ENCODE peak calls at places on chromosomes 6 and 20, in seven cellular contexts. One of them, this sample, is unnamed.
A peak's percentile ranks its signal among the peaks of the same experiment; 100 is the strongest.

GRCh38 chr6:40947876-40948514 is 91.0 kb downstream of the UNC5CL start:
- DNase-seq in mesendoderm: peak; percentile 43
- DNase-seq in trophoblast cell: no peak
- DNase-seq in H1: no peak
- DNase-seq in H9: peak; percentile 36
- DNase-seq in IMR-90: peak; percentile 90
- DNase-seq in neuronal stem cell: no peak
- DNase-seq in this sample: peak; percentile 77

GRCh38 chr6:44679906-44680698 is 292.6 kb downstream of the CDC5L start:
- DNase-seq in mesendoderm: no peak
- DNase-seq in trophoblast cell: no peak
- DNase-seq in H1: no peak
- DNase-seq in H9: peak; percentile 6
- DNase-seq in IMR-90: no peak
- DNase-seq in neuronal stem cell: no peak
- DNase-seq in this sample: no peak

GRCh38 chr6:166638566-166638965 is 11.5 kb upstream of the RPS6KA2 start:
- DNase-seq in mesendoderm: no peak
- DNase-seq in trophoblast cell: no peak
- DNase-seq in H1: no peak
- DNase-seq in H9: no peak
- DNase-seq in IMR-90: no peak
- DNase-seq in neuronal stem cell: no peak
- DNase-seq in this sample: no peak

GRCh38 chr20:58331961-58332551 is 22.5 kb downstream of the RAB22A start:
- DNase-seq in mesendoderm: peak; percentile 14
- DNase-seq in trophoblast cell: no peak
- DNase-seq in H1: no peak
- DNase-seq in H9: no peak
- DNase-seq in IMR-90: no peak
- DNase-seq in neuronal stem cell: no peak
- DNase-seq in this sample: no peak

GRCh38 chr6:149300563-149300962 is 16.9 kb upstream of the TAB2 start:
- DNase-seq in mesendoderm: no peak
- DNase-seq in trophoblast cell: no peak
- DNase-seq in H1: no peak
- DNase-seq in H9: no peak
- DNase-seq in IMR-90: no peak
- DNase-seq in neuronal stem cell: no peak
- DNase-seq in this sample: no peak

GRCh38 chr20:57660510-57661199 is 40.4 kb upstream of the ZBP1 start:
- DNase-seq in mesendoderm: no peak
- DNase-seq in trophoblast cell: no peak
- DNase-seq in H1: peak; percentile 16
- DNase-seq in H9: peak; percentile 18
- DNase-seq in IMR-90: no peak
- DNase-seq in neuronal stem cell: no peak
- DNase-seq in this sample: no peak

GRCh38 chr6:129104131-129104530 is 221.2 kb downstream of the LAMA2 start:
- DNase-seq in mesendoderm: no peak
- DNase-seq in trophoblast cell: peak; percentile 85
- DNase-seq in H1: no peak
- DNase-seq in H9: no peak
- DNase-seq in IMR-90: peak; percentile 71
- DNase-seq in neuronal stem cell: no peak
- DNase-seq in this sample: peak; percentile 27

GRCh38 chr6:131914234-131914633 is 36.9 kb downstream of the CCN2 start:
- DNase-seq in mesendoderm: no peak
- DNase-seq in trophoblast cell: no peak
- DNase-seq in H1: no peak
- DNase-seq in H9: no peak
- DNase-seq in IMR-90: peak; percentile 86
- DNase-seq in neuronal stem cell: no peak
- DNase-seq in this sample: no peak

GRCh38 chr6:143426025-143426424 is 24.5 kb downstream of the ADAT2 start:
- DNase-seq in mesendoderm: no peak
- DNase-seq in trophoblast cell: no peak
- DNase-seq in H1: no peak
- DNase-seq in H9: no peak
- DNase-seq in IMR-90: no peak
- DNase-seq in neuronal stem cell: no peak
- DNase-seq in this sample: peak; percentile 4

GRCh38 chr6:160178271-160178670 is 56.7 kb downstream of the SLC22A1 start:
- DNase-seq in mesendoderm: no peak
- DNase-seq in trophoblast cell: no peak
- DNase-seq in H1: no peak
- DNase-seq in H9: no peak
- DNase-seq in IMR-90: no peak
- DNase-seq in neuronal stem cell: no peak
- DNase-seq in this sample: no peak

GRCh38 chr20:58538752-58539151 is 23.6 kb upstream of the APCDD1L start:
- DNase-seq in mesendoderm: no peak
- DNase-seq in trophoblast cell: no peak
- DNase-seq in H1: peak; percentile 3
- DNase-seq in H9: peak; percentile 5
- DNase-seq in IMR-90: peak; percentile 78
- DNase-seq in neuronal stem cell: no peak
- DNase-seq in this sample: no peak

GRCh38 chr6:33984466-33985332 is 161.2 kb downstream of the GRM4 start:
- DNase-seq in mesendoderm: no peak
- DNase-seq in trophoblast cell: no peak
- DNase-seq in H1: peak; percentile 42
- DNase-seq in H9: peak; percentile 27
- DNase-seq in IMR-90: no peak
- DNase-seq in neuronal stem cell: no peak
- DNase-seq in this sample: no peak

GRCh38 chr6:133042550-133043120 is 198.5 kb upstream of the EYA4 start:
- DNase-seq in mesendoderm: no peak
- DNase-seq in trophoblast cell: no peak
- DNase-seq in H1: no peak
- DNase-seq in H9: no peak
- DNase-seq in IMR-90: no peak
- DNase-seq in neuronal stem cell: no peak
- DNase-seq in this sample: no peak

GRCh38 chr6:89272611-89273010 is 42.5 kb downstream of the GABRR2 start:
- DNase-seq in mesendoderm: no peak
- DNase-seq in trophoblast cell: no peak
- DNase-seq in H1: no peak
- DNase-seq in H9: no peak
- DNase-seq in IMR-90: no peak
- DNase-seq in neuronal stem cell: no peak
- DNase-seq in this sample: no peak

GRCh38 chr6:17361013-17361412 is 32.4 kb upstream of the CAP2 start:
- DNase-seq in mesendoderm: no peak
- DNase-seq in trophoblast cell: no peak
- DNase-seq in H1: no peak
- DNase-seq in H9: no peak
- DNase-seq in IMR-90: peak; percentile 33
- DNase-seq in neuronal stem cell: no peak
- DNase-seq in this sample: no peak

GRCh38 chr20:3398681-3399252 is 8.7 kb downstream of the DNAAF9 start:
- DNase-seq in mesendoderm: no peak
- DNase-seq in trophoblast cell: no peak
- DNase-seq in H1: no peak
- DNase-seq in H9: no peak
- DNase-seq in IMR-90: peak; percentile 86
- DNase-seq in neuronal stem cell: no peak
- DNase-seq in this sample: peak; percentile 53

GRCh38 chr6:11434565-11435326 is 102.8 kb upstream of the TMEM170B start:
- DNase-seq in mesendoderm: peak; percentile 64
- DNase-seq in trophoblast cell: peak; percentile 84
- DNase-seq in H1: no peak
- DNase-seq in H9: no peak
- DNase-seq in IMR-90: peak; percentile 94
- DNase-seq in neuronal stem cell: no peak
- DNase-seq in this sample: peak; percentile 93

GRCh38 chr20:46161921-46162320 is 43.8 kb downstream of the CD40 start:
- DNase-seq in mesendoderm: no peak
- DNase-seq in trophoblast cell: no peak
- DNase-seq in H1: no peak
- DNase-seq in H9: no peak
- DNase-seq in IMR-90: no peak
- DNase-seq in neuronal stem cell: no peak
- DNase-seq in this sample: no peak

GRCh38 chr20:63062188-63063140 is 55.7 kb upstream of the BHLHE23 start:
- DNase-seq in mesendoderm: no peak
- DNase-seq in trophoblast cell: no peak
- DNase-seq in H1: peak; percentile 32
- DNase-seq in H9: no peak
- DNase-seq in IMR-90: no peak
- DNase-seq in neuronal stem cell: no peak
- DNase-seq in this sample: no peak

GRCh38 chr6:87714093-87714809 is 12.2 kb upstream of the AKIRIN2 start:
- DNase-seq in mesendoderm: peak; percentile 38
- DNase-seq in trophoblast cell: no peak
- DNase-seq in H1: peak; percentile 30
- DNase-seq in H9: no peak
- DNase-seq in IMR-90: peak; percentile 88
- DNase-seq in neuronal stem cell: no peak
- DNase-seq in this sample: peak; percentile 80

GRCh38 chr6:22068561-22069346 is 228.1 kb downstream of the PRL start:
- DNase-seq in mesendoderm: no peak
- DNase-seq in trophoblast cell: no peak
- DNase-seq in H1: no peak
- DNase-seq in H9: no peak
- DNase-seq in IMR-90: no peak
- DNase-seq in neuronal stem cell: no peak
- DNase-seq in this sample: no peak

DNA sequence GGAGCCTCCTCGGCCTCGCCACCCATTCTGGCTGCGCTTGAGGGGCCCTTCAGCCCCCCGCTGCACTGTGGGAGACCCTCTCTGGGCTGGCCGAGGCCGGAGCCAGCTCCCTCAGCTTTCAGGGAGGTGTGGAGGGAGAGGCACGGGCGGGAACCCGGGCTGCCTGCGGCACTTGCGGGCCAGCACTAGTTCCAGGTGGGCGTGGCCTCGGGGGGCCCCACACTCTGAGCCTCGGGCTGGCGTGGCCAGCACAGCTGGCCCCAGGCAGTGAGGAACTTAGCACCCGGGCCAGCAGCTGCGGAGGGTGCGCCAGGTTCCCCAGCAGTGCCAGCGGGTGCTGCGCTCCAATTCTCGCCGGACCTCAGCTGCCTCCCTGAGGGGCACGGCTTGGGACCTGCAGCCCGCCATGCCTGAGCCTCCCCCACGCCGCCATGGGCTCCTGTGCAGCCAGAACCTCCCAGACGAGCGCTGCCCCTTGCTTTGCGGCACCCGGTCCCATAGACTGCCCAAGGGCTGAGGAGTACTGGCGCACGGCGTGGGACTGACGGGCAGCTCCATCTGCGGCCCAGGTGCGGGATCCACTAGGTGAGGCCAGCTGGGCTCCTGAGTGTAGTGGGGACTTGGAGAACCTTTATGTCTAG is 6.5 kb downstream of the MUC22 start:
- DNase-seq in mesendoderm: no peak
- DNase-seq in trophoblast cell: no peak
- DNase-seq in H1: no peak
- DNase-seq in H9: no peak
- DNase-seq in IMR-90: no peak
- DNase-seq in neuronal stem cell: no peak
- DNase-seq in this sample: no peak
- H3K23ac ChIP-seq in mesendoderm: no peak overlapping the region
- H3K23ac ChIP-seq in trophoblast cell: no peak overlapping the region
- H3K23ac ChIP-seq in H1: no peak overlapping the region
- H3K23ac ChIP-seq in H9: no peak overlapping the region
- H3K23ac ChIP-seq in IMR-90: no peak overlapping the region
- H3K23ac ChIP-seq in neuronal stem cell: peak overlapping the region; percentile 35
- H3K23ac ChIP-seq in this sample: no peak overlapping the region

DNA sequence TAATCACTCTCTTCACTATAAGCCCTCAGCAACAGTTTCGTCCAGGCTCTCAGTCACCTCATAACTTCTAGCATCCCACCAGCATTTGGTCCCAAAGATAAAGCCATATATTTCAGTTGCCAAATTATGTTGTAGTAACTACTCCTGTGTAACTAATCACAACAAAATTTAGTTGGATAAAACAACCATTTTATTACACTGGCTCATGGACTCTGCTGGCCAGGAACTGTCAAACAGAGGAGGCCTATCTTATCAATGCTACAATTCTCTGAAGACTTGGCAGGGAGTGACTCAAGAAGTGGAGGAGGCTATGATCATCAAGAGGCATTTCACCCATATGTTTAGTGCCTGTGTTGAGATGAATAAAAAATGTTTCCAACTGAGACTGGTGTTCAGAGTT is 1082.3 kb upstream of the GJE1 start:
- DNase-seq in mesendoderm: no peak
- DNase-seq in trophoblast cell: no peak
- DNase-seq in H1: no peak
- DNase-seq in H9: no peak
- DNase-seq in IMR-90: peak; percentile 4
- DNase-seq in neuronal stem cell: no peak
- DNase-seq in this sample: no peak
- H3K23ac ChIP-seq in mesendoderm: no peak overlapping the region
- H3K23ac ChIP-seq in trophoblast cell: no peak overlapping the region
- H3K23ac ChIP-seq in H1: no peak overlapping the region
- H3K23ac ChIP-seq in H9: no peak overlapping the region
- H3K23ac ChIP-seq in IMR-90: no peak overlapping the region
- H3K23ac ChIP-seq in neuronal stem cell: no peak overlapping the region
- H3K23ac ChIP-seq in this sample: no peak overlapping the region

DNA sequence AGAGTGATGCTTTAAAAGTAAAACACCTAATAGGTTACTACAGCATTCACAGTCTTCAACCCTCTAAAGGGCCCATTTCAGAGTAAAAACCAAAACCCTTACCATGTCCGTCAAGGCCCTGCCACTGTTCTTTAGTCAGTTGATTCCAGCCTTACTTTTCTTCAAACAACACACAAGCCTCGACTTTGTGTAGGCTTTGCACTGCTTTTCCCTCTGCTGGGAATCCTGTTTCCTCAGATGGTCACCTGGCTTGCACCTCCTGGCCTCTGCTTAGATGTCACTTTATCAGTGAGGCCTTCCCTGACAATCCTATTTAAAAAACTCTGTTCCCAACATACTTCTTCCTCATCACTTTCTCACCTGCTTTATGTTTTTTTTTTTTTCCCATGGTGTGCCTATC is 77.1 kb upstream of the FLRT3 start:
- DNase-seq in mesendoderm: peak; percentile 36
- DNase-seq in trophoblast cell: no peak
- DNase-seq in H1: no peak
- DNase-seq in H9: no peak
- DNase-seq in IMR-90: no peak
- DNase-seq in neuronal stem cell: no peak
- DNase-seq in this sample: no peak
- H3K23ac ChIP-seq in mesendoderm: no peak overlapping the region
- H3K23ac ChIP-seq in trophoblast cell: no peak overlapping the region
- H3K23ac ChIP-seq in H1: no peak overlapping the region
- H3K23ac ChIP-seq in H9: no peak overlapping the region
- H3K23ac ChIP-seq in IMR-90: no peak overlapping the region
- H3K23ac ChIP-seq in neuronal stem cell: no peak overlapping the region
- H3K23ac ChIP-seq in this sample: no peak overlapping the region

GRCh38 chr6:66094615-66095014 is 387.6 kb upstream of the EYS start:
- DNase-seq in mesendoderm: no peak
- DNase-seq in trophoblast cell: no peak
- DNase-seq in H1: no peak
- DNase-seq in H9: no peak
- DNase-seq in IMR-90: no peak
- DNase-seq in neuronal stem cell: no peak
- DNase-seq in this sample: no peak

DNA sequence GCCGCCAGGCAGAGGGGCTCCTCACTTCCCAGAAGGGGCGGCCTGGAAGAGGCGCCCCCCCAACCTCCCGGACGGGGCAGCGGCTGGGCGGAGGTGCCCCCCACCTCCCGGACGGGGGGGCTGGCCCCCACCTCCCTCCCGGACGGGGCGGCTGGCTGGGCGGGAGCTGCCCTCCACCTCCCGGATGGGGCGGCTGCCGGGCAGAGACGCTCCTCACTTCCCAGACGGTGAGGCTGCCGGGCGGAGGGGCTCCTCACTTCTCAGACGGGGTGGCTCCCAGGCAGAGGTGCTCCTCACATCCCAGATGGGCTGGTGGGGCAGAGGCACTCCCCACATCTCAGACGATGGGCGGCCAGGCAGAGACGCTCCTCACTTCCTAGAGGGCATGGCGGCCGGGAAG is 389.7 kb upstream of the EYS start:
- DNase-seq in mesendoderm: no peak
- DNase-seq in trophoblast cell: no peak
- DNase-seq in H1: no peak
- DNase-seq in H9: no peak
- DNase-seq in IMR-90: no peak
- DNase-seq in neuronal stem cell: no peak
- DNase-seq in this sample: no peak
- H3K23ac ChIP-seq in mesendoderm: no peak overlapping the region
- H3K23ac ChIP-seq in trophoblast cell: no peak overlapping the region
- H3K23ac ChIP-seq in H1: no peak overlapping the region
- H3K23ac ChIP-seq in H9: no peak overlapping the region
- H3K23ac ChIP-seq in IMR-90: no peak overlapping the region
- H3K23ac ChIP-seq in neuronal stem cell: no peak overlapping the region
- H3K23ac ChIP-seq in this sample: no peak overlapping the region

This sample was measured in mesenchymal stem cell.